ENCODE peak calls at places on chromosomes 3 and 15, in seven cellular contexts. One of them, this sample, is unnamed.
A peak's percentile ranks its signal among the peaks of the same experiment; 100 is the strongest.

GRCh38 chr15:74041311-74041756 is 41.0 kb downstream of the GOLGA6A start:
- DNase-seq in HS-5: no peak
- DNase-seq in neural crest cell: no peak
- DNase-seq in HuH-7.5: no peak
- DNase-seq in left ventricle myocardium superior: no peak
- DNase-seq in stimulated activated CD4-positive, alpha-beta T cell treated with anti-CD3 and anti-CD28 coated beads, Interleukin-4, amount 100 ng/mL, for 1 hour: no peak
- DNase-seq in GM23248: peak; percentile 50
- DNase-seq in this sample: no peak

GRCh38 chr15:56042523-56042922 is 49.1 kb upstream of the NEDD4 start:
- DNase-seq in HuH-7.5: no peak
- DNase-seq in neural crest cell: no peak
- DNase-seq in stimulated activated CD4-positive, alpha-beta T cell treated with anti-CD3 and anti-CD28 coated beads, Interleukin-4, amount 100 ng/mL, for 1 hour: no peak
- DNase-seq in GM23248: no peak
- DNase-seq in HS-5: no peak
- DNase-seq in left ventricle myocardium superior: no peak
- DNase-seq in this sample: no peak

GRCh38 chr15:62951481-62951880 is 91.1 kb upstream of the TPM1 start:
- DNase-seq in GM23248: no peak
- DNase-seq in HS-5: no peak
- DNase-seq in left ventricle myocardium superior: no peak
- DNase-seq in stimulated activated CD4-positive, alpha-beta T cell treated with anti-CD3 and anti-CD28 coated beads, Interleukin-4, amount 100 ng/mL, for 1 hour: no peak
- DNase-seq in neural crest cell: no peak
- DNase-seq in HuH-7.5: no peak
- DNase-seq in this sample: no peak

GRCh38 chr3:98172621-98173020 is 6.1 kb downstream of the OR5H15 start:
- DNase-seq in GM23248: no peak
- DNase-seq in HS-5: no peak
- DNase-seq in neural crest cell: no peak
- DNase-seq in HuH-7.5: no peak
- DNase-seq in left ventricle myocardium superior: no peak
- DNase-seq in stimulated activated CD4-positive, alpha-beta T cell treated with anti-CD3 and anti-CD28 coated beads, Interleukin-4, amount 100 ng/mL, for 1 hour: no peak
- DNase-seq in this sample: no peak

GRCh38 chr3:127438951-127439350 is 151.1 kb upstream of the PRR20G start:
- DNase-seq in neural crest cell: no peak
- DNase-seq in GM23248: no peak
- DNase-seq in HS-5: no peak
- DNase-seq in HuH-7.5: no peak
- DNase-seq in left ventricle myocardium superior: no peak
- DNase-seq in stimulated activated CD4-positive, alpha-beta T cell treated with anti-CD3 and anti-CD28 coated beads, Interleukin-4, amount 100 ng/mL, for 1 hour: no peak
- DNase-seq in this sample: no peak

GRCh38 chr3:169432692-169433432 is 230.7 kb downstream of the MECOM start:
- DNase-seq in HuH-7.5: no peak
- DNase-seq in neural crest cell: no peak
- DNase-seq in HS-5: no peak
- DNase-seq in GM23248: no peak
- DNase-seq in stimulated activated CD4-positive, alpha-beta T cell treated with anti-CD3 and anti-CD28 coated beads, Interleukin-4, amount 100 ng/mL, for 1 hour: no peak
- DNase-seq in left ventricle myocardium superior: no peak
- DNase-seq in this sample: no peak

GRCh38 chr3:103184772-103185171 is 750.0 kb downstream of the ZPLD1 start:
- DNase-seq in HuH-7.5: no peak
- DNase-seq in HS-5: no peak
- DNase-seq in GM23248: no peak
- DNase-seq in left ventricle myocardium superior: no peak
- DNase-seq in stimulated activated CD4-positive, alpha-beta T cell treated with anti-CD3 and anti-CD28 coated beads, Interleukin-4, amount 100 ng/mL, for 1 hour: no peak
- DNase-seq in neural crest cell: no peak
- DNase-seq in this sample: no peak

GRCh38 chr3:115494826-115495225 is 128.5 kb upstream of the GAP43 start:
- DNase-seq in HuH-7.5: no peak
- DNase-seq in left ventricle myocardium superior: no peak
- DNase-seq in HS-5: no peak
- DNase-seq in GM23248: no peak
- DNase-seq in neural crest cell: no peak
- DNase-seq in stimulated activated CD4-positive, alpha-beta T cell treated with anti-CD3 and anti-CD28 coated beads, Interleukin-4, amount 100 ng/mL, for 1 hour: no peak
- DNase-seq in this sample: no peak

GRCh38 chr3:80696280-80696679 is 928.5 kb upstream of the ROBO1 start:
- DNase-seq in neural crest cell: no peak
- DNase-seq in HS-5: no peak
- DNase-seq in HuH-7.5: no peak
- DNase-seq in left ventricle myocardium superior: no peak
- DNase-seq in stimulated activated CD4-positive, alpha-beta T cell treated with anti-CD3 and anti-CD28 coated beads, Interleukin-4, amount 100 ng/mL, for 1 hour: no peak
- DNase-seq in GM23248: no peak
- DNase-seq in this sample: no peak

GRCh38 chr15:78212008-78212407 is 22.4 kb downstream of the ACSBG1 start:
- DNase-seq in HS-5: no peak
- DNase-seq in HuH-7.5: no peak
- DNase-seq in neural crest cell: no peak
- DNase-seq in GM23248: no peak
- DNase-seq in stimulated activated CD4-positive, alpha-beta T cell treated with anti-CD3 and anti-CD28 coated beads, Interleukin-4, amount 100 ng/mL, for 1 hour: no peak
- DNase-seq in left ventricle myocardium superior: no peak
- DNase-seq in this sample: peak; percentile 17